ENCODE peak calls at places on chromosomes 7 and 10, in six cellular contexts. One of them, this sample, is unnamed. For H3K4me1, the result is how much of the 10 kb centered on the place peaks cover.

GRCh38 chr7:96300981-96301380 is 20.9 kb downstream of the SLC25A13 start:
- DNase-seq in GM23338: no peak
- DNase-seq in K562: no peak
- DNase-seq in prostate gland: no peak
- DNase-seq in transverse colon: no peak
- DNase-seq in GM12878: no peak
- DNase-seq in this sample: no peak

GRCh38 chr7:127251458-127252379 is 1.0 kb downstream of the GRM8 start:
- DNase-seq in GM23338: peak
- DNase-seq in K562: no peak
- DNase-seq in prostate gland: no peak
- DNase-seq in transverse colon: peak
- DNase-seq in GM12878: no peak
- DNase-seq in this sample: peak

GRCh38 chr10:132407846-132408278 is 10.9 kb downstream of the PWWP2B start:
- DNase-seq in GM23338: peak
- DNase-seq in K562: no peak
- DNase-seq in prostate gland: peak
- DNase-seq in transverse colon: peak
- DNase-seq in GM12878: no peak
- DNase-seq in this sample: peak

GRCh38 chr7:6436385-6436685 is 11.4 kb downstream of the DAGLB start:
- DNase-seq in GM23338: no peak
- DNase-seq in K562: no peak
- DNase-seq in prostate gland: no peak
- DNase-seq in transverse colon: no peak
- DNase-seq in GM12878: no peak
- DNase-seq in this sample: no peak

GRCh38 chr10:7649673-7650330 is 17.0 kb downstream of the ITIH5 start:
- DNase-seq in GM23338: no peak
- DNase-seq in K562: no peak
- DNase-seq in prostate gland: no peak
- DNase-seq in transverse colon: no peak
- DNase-seq in GM12878: no peak
- DNase-seq in this sample: no peak

GRCh38 chr7:137025469-137026175 is 157.2 kb downstream of the CHRM2 start:
- DNase-seq in GM23338: no peak
- DNase-seq in K562: no peak
- DNase-seq in prostate gland: no peak
- DNase-seq in transverse colon: no peak
- DNase-seq in GM12878: no peak
- DNase-seq in this sample: no peak

GRCh38 chr10:9163699-9164098 is 1109.2 kb downstream of the GATA3 start:
- DNase-seq in GM23338: no peak
- DNase-seq in K562: no peak
- DNase-seq in prostate gland: no peak
- DNase-seq in transverse colon: no peak
- DNase-seq in GM12878: no peak
- DNase-seq in this sample: no peak

GRCh38 chr10:32995751-32996150 is 37.7 kb upstream of the ITGB1 start:
- DNase-seq in GM23338: no peak
- DNase-seq in K562: no peak
- DNase-seq in prostate gland: no peak
- DNase-seq in transverse colon: no peak
- DNase-seq in GM12878: no peak
- DNase-seq in this sample: no peak

GRCh38 chr7:101496017-101496416 is 133.1 kb downstream of the MYL10 start:
- DNase-seq in GM23338: no peak
- DNase-seq in K562: no peak
- DNase-seq in prostate gland: no peak
- DNase-seq in transverse colon: no peak
- DNase-seq in GM12878: no peak
- DNase-seq in this sample: no peak

GRCh38 chr10:91574236-91574635 is 58.6 kb downstream of the PPP1R3C start:
- DNase-seq in GM23338: no peak
- DNase-seq in K562: no peak
- DNase-seq in prostate gland: no peak
- DNase-seq in transverse colon: no peak
- DNase-seq in GM12878: no peak
- DNase-seq in this sample: no peak

GRCh38 chr7:40714338-40715052 is 579.7 kb downstream of the SUGCT start:
- DNase-seq in GM23338: no peak
- DNase-seq in K562: no peak
- DNase-seq in prostate gland: no peak
- DNase-seq in transverse colon: no peak
- DNase-seq in GM12878: no peak
- DNase-seq in this sample: no peak

GRCh38 chr10:14330390-14331071 is at the start of gene FRMD4A:
- DNase-seq in GM23338: peak
- DNase-seq in K562: no peak
- DNase-seq in prostate gland: no peak
- DNase-seq in transverse colon: no peak
- DNase-seq in GM12878: no peak
- DNase-seq in this sample: no peak

GRCh38 chr10:132616170-132616994 is 78.8 kb downstream of the INPP5A start:
- DNase-seq in GM23338: no peak
- DNase-seq in K562: no peak
- DNase-seq in prostate gland: no peak
- DNase-seq in transverse colon: no peak
- DNase-seq in GM12878: no peak
- DNase-seq in this sample: peak

GRCh38 chr7:940599-941408 is 13.7 kb downstream of the ADAP1 start:
- DNase-seq in GM23338: no peak
- DNase-seq in K562: no peak
- DNase-seq in prostate gland: no peak
- DNase-seq in transverse colon: no peak
- DNase-seq in GM12878: no peak
- DNase-seq in this sample: no peak

GRCh38 chr10:9009505-9009904 is 955.0 kb downstream of the GATA3 start:
- DNase-seq in GM23338: no peak
- DNase-seq in K562: no peak
- DNase-seq in prostate gland: no peak
- DNase-seq in transverse colon: no peak
- DNase-seq in GM12878: no peak
- DNase-seq in this sample: no peak

GRCh38 chr10:101292194-101293006 is 61.6 kb upstream of the BTRC start:
- DNase-seq in GM23338: peak
- DNase-seq in K562: peak
- DNase-seq in prostate gland: no peak
- DNase-seq in transverse colon: no peak
- DNase-seq in GM12878: no peak
- DNase-seq in this sample: no peak

GRCh38 chr7:114691605-114692004 is 230.3 kb upstream of the MDFIC start:
- DNase-seq in GM23338: no peak
- DNase-seq in K562: no peak
- DNase-seq in prostate gland: no peak
- DNase-seq in transverse colon: no peak
- DNase-seq in GM12878: no peak
- DNase-seq in this sample: no peak

GRCh38 chr7:101935521-101936141 is 118.2 kb downstream of the CUX1 start:
- DNase-seq in GM23338: no peak
- DNase-seq in K562: no peak
- DNase-seq in prostate gland: no peak
- DNase-seq in transverse colon: peak
- DNase-seq in GM12878: no peak
- DNase-seq in this sample: peak

GRCh38 chr10:119270893-119271361 is 63.6 kb downstream of the GRK5 start:
- DNase-seq in GM23338: no peak
- DNase-seq in K562: peak
- DNase-seq in prostate gland: no peak
- DNase-seq in transverse colon: peak
- DNase-seq in GM12878: no peak
- DNase-seq in this sample: peak
- TF ChIP-seq POLR2AphosphoS5 in GM23338: no peak
- TF ChIP-seq POLR2AphosphoS5 in K562: no peak
- TF ChIP-seq POLR2AphosphoS5 in prostate gland: no peak
- TF ChIP-seq POLR2AphosphoS5 in transverse colon: no peak
- TF ChIP-seq POLR2AphosphoS5 in GM12878: no peak
- TF ChIP-seq POLR2AphosphoS5 in this sample: peak

DNA sequence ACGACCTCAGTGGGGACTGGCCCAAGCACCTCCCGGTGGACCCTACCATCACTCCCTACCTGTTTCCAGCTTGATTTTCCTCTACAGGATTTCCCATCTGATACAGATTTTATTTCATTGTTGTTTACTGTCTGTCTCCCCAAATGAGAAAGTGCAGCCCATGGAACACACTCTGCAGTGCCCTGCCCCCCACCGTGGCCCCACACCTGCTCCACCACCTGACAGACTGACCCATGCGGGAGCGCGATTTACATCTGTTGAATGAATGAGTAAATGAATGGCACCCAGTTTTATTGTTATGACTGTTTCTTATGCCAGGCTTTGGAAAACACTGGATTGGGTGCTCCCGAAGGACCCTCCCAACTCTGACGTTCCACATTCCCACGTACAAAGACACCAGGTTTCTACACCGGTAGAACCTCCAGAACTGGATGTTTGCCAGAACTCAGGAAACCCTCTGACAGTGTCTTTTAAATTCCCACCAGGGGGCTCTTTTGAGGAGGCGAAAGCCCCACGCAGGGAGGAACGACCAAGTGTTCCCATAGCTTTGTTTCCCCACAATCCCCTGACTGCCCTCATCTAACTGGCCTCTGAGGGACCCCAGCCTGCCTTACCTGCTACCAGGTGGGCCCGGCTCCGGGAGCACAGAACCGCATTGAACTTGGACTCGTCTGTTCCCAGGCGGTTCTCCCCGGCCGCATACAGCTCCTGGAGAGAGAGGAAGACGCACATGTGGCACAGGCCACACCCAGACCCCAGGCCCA is 29.0 kb downstream of the PLAC9 start:
- DNase-seq in GM23338: peak
- DNase-seq in K562: no peak
- DNase-seq in prostate gland: no peak
- DNase-seq in transverse colon: no peak
- DNase-seq in GM12878: no peak
- DNase-seq in this sample: no peak
- H3K4me1 ChIP-seq in GM23338: under half
- H3K4me1 ChIP-seq in K562: under half
- H3K4me1 ChIP-seq in prostate gland: under half
- H3K4me1 ChIP-seq in transverse colon: half or more
- H3K4me1 ChIP-seq in GM12878: under half
- H3K4me1 ChIP-seq in this sample: under half

GRCh38 chr7:42378149-42378548 is 141.1 kb upstream of the GLI3 start:
- DNase-seq in GM23338: no peak
- DNase-seq in K562: no peak
- DNase-seq in prostate gland: no peak
- DNase-seq in transverse colon: no peak
- DNase-seq in GM12878: no peak
- DNase-seq in this sample: no peak

GRCh38 chr7:42385912-42386311 is 148.9 kb upstream of the GLI3 start:
- DNase-seq in GM23338: peak
- DNase-seq in K562: no peak
- DNase-seq in prostate gland: no peak
- DNase-seq in transverse colon: no peak
- DNase-seq in GM12878: no peak
- DNase-seq in this sample: no peak

DNA sequence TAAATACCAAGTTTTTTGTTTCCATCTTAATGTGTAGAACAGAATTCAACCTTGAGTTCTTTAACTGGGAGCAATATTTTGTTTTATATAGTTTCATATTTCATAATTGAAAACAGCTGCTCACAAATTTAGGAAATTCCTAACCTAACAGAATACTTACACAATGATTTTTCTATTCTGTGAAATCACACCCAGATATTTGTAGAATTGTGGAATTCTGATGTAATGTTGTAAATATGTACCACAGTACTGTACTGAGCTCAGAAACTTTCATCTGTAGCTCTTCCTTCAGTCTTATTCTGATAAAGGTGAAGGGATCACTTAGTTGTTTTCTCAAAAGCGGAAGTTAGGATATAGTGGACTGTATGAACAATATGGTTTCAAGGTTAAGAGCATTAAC is 143.4 kb upstream of the GLI3 start:
- DNase-seq in GM23338: no peak
- DNase-seq in K562: no peak
- DNase-seq in prostate gland: no peak
- DNase-seq in transverse colon: no peak
- DNase-seq in GM12878: no peak
- DNase-seq in this sample: no peak
- TF ChIP-seq POLR2AphosphoS5 in GM23338: no peak
- TF ChIP-seq POLR2AphosphoS5 in K562: no peak
- TF ChIP-seq POLR2AphosphoS5 in prostate gland: no peak
- TF ChIP-seq POLR2AphosphoS5 in transverse colon: no peak
- TF ChIP-seq POLR2AphosphoS5 in GM12878: no peak
- TF ChIP-seq POLR2AphosphoS5 in this sample: no peak

GRCh38 chr7:82396343-82396742 is 47.2 kb downstream of the CACNA2D1 start:
- DNase-seq in GM23338: no peak
- DNase-seq in K562: no peak
- DNase-seq in prostate gland: no peak
- DNase-seq in transverse colon: no peak
- DNase-seq in GM12878: no peak
- DNase-seq in this sample: no peak

GRCh38 chr7:82393821-82394220 is 49.8 kb downstream of the CACNA2D1 start:
- DNase-seq in GM23338: no peak
- DNase-seq in K562: no peak
- DNase-seq in prostate gland: no peak
- DNase-seq in transverse colon: no peak
- DNase-seq in GM12878: no peak
- DNase-seq in this sample: no peak

GRCh38 chr7:82395147-82395546 is 48.4 kb downstream of the CACNA2D1 start:
- DNase-seq in GM23338: no peak
- DNase-seq in K562: no peak
- DNase-seq in prostate gland: no peak
- DNase-seq in transverse colon: no peak
- DNase-seq in GM12878: no peak
- DNase-seq in this sample: no peak

GRCh38 chr7:82397846-82398245 is 45.7 kb downstream of the CACNA2D1 start:
- DNase-seq in GM23338: no peak
- DNase-seq in K562: no peak
- DNase-seq in prostate gland: no peak
- DNase-seq in transverse colon: no peak
- DNase-seq in GM12878: no peak
- DNase-seq in this sample: no peak
- H3K4me1 ChIP-seq in GM23338: under half
- H3K4me1 ChIP-seq in K562: under half
- H3K4me1 ChIP-seq in prostate gland: under half
- H3K4me1 ChIP-seq in transverse colon: under half
- H3K4me1 ChIP-seq in GM12878: under half
- H3K4me1 ChIP-seq in this sample: under half

GRCh38 chr10:80158598-80159127 is 26.1 kb downstream of the PLAC9 start:
- DNase-seq in GM23338: no peak
- DNase-seq in K562: peak
- DNase-seq in prostate gland: peak
- DNase-seq in transverse colon: peak
- DNase-seq in GM12878: no peak
- DNase-seq in this sample: peak
- TF ChIP-seq POLR2AphosphoS5 in GM23338: no peak
- TF ChIP-seq POLR2AphosphoS5 in K562: no peak
- TF ChIP-seq POLR2AphosphoS5 in prostate gland: peak
- TF ChIP-seq POLR2AphosphoS5 in transverse colon: peak
- TF ChIP-seq POLR2AphosphoS5 in GM12878: no peak
- TF ChIP-seq POLR2AphosphoS5 in this sample: peak